ENCODE peak calls at places on chromosomes 6 and 20, in five cellular contexts. C is astrocyte of the spinal cord, T is Calu3, V is pancreas, H is activated B cell treated with CpG ODN at 0.5 μM for 24 hours. P is an unnamed sample.

GRCh38 chr6:107421696-107422256 is 37.6 kb downstream of the PDSS2 start:
- DNase-seq in T (no peak), H (no peak), C (no peak), V (no peak), P (no peak)

GRCh38 chr20:13817342-13817741 is 32.5 kb downstream of the NDUFAF5 start:
- DNase-seq in V (no peak), H (no peak), C (peak; percentile 40), T (no peak), P (no peak)

GRCh38 chr20:3755814-3756480 is 11.6 kb downstream of the ADISSP start:
- DNase-seq in C (no peak), V (no peak), T (no peak), H (no peak), P (no peak)

GRCh38 chr20:62405108-62405980 is 1.7 kb downstream of the CABLES2 start:
- DNase-seq in H (no peak), C (peak; percentile 22), T (peak; percentile 68), V (no peak), P (peak; percentile 78)

GRCh38 chr6:14117158-14118090 is at the start of gene CD83:
- DNase-seq in V (peak; percentile 75), C (no peak), T (peak; percentile 63), H (peak; percentile 91), P (peak; percentile 51)

GRCh38 chr6:106511274-106512047 is 117.8 kb downstream of the RTN4IP1 start:
- DNase-seq in V (peak; percentile 38), T (peak; percentile 46), C (peak; percentile 29), H (peak; percentile 34), P (peak; percentile 28)

GRCh38 chr6:109623288-109623687 is 67.7 kb downstream of the AK9 start:
- DNase-seq in H (no peak), V (no peak), C (no peak), T (no peak), P (no peak)

GRCh38 chr6:70369332-70369950 is 43.9 kb upstream of the FAM135A start:
- DNase-seq in H (peak; percentile 27), C (peak; percentile 70), V (peak; percentile 64), T (peak; percentile 86), P (peak; percentile 80)

GRCh38 chr6:118372413-118372812 is 175.7 kb upstream of the PLN start:
- DNase-seq in C (peak; percentile 25), V (no peak), H (no peak), T (no peak), P (no peak)

GRCh38 chr6:139539852-139540251 is 165.4 kb upstream of the CITED2 start:
- DNase-seq in T (peak; percentile 64), V (peak; percentile 66), C (peak; percentile 95), H (no peak), P (no peak)

GRCh38 chr6:149733321-149733720 is 13.0 kb downstream of the NUP43 start:
- DNase-seq in C (no peak), H (no peak), T (no peak), V (no peak), P (no peak)

GRCh38 chr20:2364014-2364413 is 16.7 kb upstream of the TGM6 start:
- DNase-seq in C (no peak), H (no peak), V (no peak), T (no peak), P (no peak)

GRCh38 chr6:161694995-161695394 is 421.1 kb upstream of the AGPAT4 start:
- DNase-seq in H (no peak), T (peak; percentile 17), C (peak; percentile 24), V (no peak), P (no peak)
- TF ChIP-seq CTCF in H (no peak), T (no peak), C (peak; percentile 61), V (peak; percentile 28), P (peak; percentile 22)

GRCh38 chr20:32577023-32577422 is 8.1 kb downstream of the NOL4L start:
- DNase-seq in C (no peak), T (no peak), H (no peak), V (no peak), P (no peak)
- TF ChIP-seq CTCF in C (peak; percentile 27), T (no peak), H (no peak), V (no peak), P (peak; percentile 69)

DNA sequence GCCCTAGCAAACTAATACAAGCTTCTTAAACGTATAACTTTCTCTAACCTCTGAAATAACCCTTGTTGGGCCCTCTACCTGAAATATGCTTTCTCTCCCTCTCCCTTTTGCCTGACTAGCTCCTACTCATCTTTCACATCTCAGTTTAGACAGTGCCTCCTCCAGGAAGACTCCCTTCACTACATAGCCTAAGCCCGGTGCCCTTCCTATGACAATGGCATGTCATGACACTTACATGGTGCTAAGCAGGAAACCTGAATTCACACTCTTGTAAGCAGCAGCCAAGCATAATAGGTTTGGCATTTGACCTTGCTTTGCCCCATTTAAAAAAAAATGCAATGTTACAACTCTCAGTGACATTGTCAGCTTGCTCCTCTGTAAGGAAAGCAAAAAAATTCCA is 33.1 kb upstream of the FBXL4 start:
- DNase-seq in H (no peak), T (no peak), V (no peak), C (no peak), P (no peak)
- TF ChIP-seq CTCF in H (no peak), T (no peak), V (no peak), C (no peak), P (peak; percentile 9)

DNA sequence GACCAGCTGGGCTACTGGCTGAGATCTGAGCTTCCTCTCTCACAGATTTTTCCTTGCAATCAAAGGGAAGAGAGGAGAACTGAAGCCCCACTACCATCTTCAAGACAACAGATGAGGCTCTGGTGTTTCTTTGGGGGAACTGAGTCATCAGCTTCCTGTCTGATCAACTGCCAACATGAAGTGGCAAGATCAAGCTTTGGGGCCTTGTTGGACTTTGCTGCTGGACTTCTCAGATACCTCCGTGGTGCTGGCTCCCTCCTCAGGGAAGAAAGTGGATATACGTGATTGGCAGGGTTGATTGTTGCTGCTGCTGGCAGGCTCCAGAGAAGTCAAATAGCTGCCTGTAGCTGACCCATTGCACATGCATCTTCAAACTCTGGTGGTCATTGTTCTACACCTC is 3.6 kb upstream of the TOX2 start:
- DNase-seq in C (peak; percentile 58), T (no peak), H (no peak), V (no peak), P (no peak)
- TF ChIP-seq CTCF in C (peak; percentile 9), T (no peak), H (no peak), V (no peak), P (no peak)

GRCh38 chr6:78835817-78836216 is 31.5 kb upstream of the IRAK1BP1 start:
- DNase-seq in V (no peak), H (no peak), T (no peak), C (no peak), P (no peak)
- TF ChIP-seq CTCF in V (no peak), H (no peak), T (no peak), C (peak; percentile 8), P (no peak)

GRCh38 chr6:41061196-41061726 is 8.3 kb downstream of the APOBEC2 start:
- DNase-seq in C (no peak), H (no peak), T (no peak), V (no peak), P (no peak)

GRCh38 chr6:41062056-41062455 is 9.1 kb downstream of the APOBEC2 start:
- DNase-seq in H (no peak), T (no peak), V (no peak), C (no peak), P (no peak)

GRCh38 chr6:41056768-41057490 is 3.9 kb downstream of the APOBEC2 start:
- DNase-seq in T (no peak), V (no peak), C (no peak), H (no peak), P (no peak)

GRCh38 chr6:41059569-41059968 is 6.6 kb downstream of the APOBEC2 start:
- DNase-seq in V (no peak), C (peak; percentile 12), H (no peak), T (no peak), P (no peak)

DNA sequence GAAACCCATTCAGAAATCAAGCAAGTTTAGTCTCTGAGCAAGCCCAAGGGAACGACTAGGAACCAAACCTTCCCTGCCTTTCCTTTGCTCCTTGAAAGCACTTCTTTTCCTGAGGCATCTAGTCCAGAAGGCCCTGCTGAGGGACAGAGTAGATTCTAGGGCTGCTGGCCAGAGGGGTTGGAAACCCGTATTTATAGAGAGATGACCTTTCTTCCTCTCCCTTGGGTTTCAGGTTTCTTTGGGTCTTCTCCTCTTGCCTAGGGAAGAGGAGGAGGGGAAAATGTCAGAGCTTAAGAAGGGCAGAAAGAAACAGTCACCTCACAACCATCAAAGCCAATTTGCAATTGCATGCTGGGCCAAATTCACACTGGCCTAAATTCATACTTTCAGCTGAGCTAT is 5.8 kb downstream of the APOBEC2 start:
- DNase-seq in C (no peak), H (no peak), V (no peak), T (no peak), P (no peak)
- TF ChIP-seq CTCF in C (no peak), H (no peak), V (no peak), T (no peak), P (no peak)

GRCh38 chr6:4059115-4059777 is 19.7 kb downstream of the FAM217A start:
- DNase-seq in C (peak; percentile 87), V (no peak), T (peak; percentile 1), H (no peak), P (no peak)
- TF ChIP-seq CTCF in C (peak; percentile 10), V (no peak), T (no peak), H (no peak), P (no peak)

DNA sequence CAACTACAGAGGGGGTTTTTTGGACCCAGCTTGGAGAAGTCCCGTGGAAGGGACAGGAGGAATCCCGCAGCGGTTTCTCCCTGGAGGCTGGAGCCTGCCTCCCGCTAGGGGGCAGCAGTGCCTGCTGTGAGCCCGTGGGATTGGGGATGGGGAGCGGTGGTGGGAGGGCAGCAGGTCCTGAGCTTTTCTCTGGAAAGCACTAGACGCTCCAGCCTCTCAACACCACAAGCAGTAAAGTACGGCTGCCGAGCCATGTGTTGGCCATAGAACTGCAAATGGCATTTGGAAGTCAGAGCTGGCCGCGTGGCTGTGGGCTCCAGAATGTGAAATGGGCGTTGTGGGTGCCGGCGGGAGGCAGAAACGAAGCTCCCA is 47.8 kb downstream of the GMPR start:
- DNase-seq in V (no peak), H (no peak), T (peak; percentile 30), C (peak; percentile 34), P (peak; percentile 83)
- TF ChIP-seq CTCF in V (peak; percentile 24), H (no peak), T (no peak), C (peak; percentile 93), P (peak; percentile 81)

GRCh38 chr6:45421700-45422540 is 44.2 kb upstream of the SUPT3H start:
- DNase-seq in C (peak; percentile 84), V (peak; percentile 30), H (peak; percentile 50), T (peak; percentile 61), P (peak; percentile 58)
- TF ChIP-seq CTCF in C (peak; percentile 34), V (no peak), H (no peak), T (no peak), P (no peak)

P was measured in glutamatergic neuron.